ENCODE peak calls at places on chromosome 2, in seven cellular contexts. Q is A673, S is progenitor cell of endocrine pancreas, R is pancreas, J is Calu3, U is body of pancreas, E is HFFc6. B is an unnamed sample.

GRCh38 chr2:233379441-233379840 is 25.1 kb downstream of the DGKD start:
- DNase-seq in Q (no peak), S (no peak), R (no peak), J (no peak), U (no peak), E (no peak), B (no peak)

GRCh38 chr2:37784759-37785149 is 113.3 kb upstream of the CDC42EP3 start:
- DNase-seq in Q (no peak), S (no peak), R (no peak), J (no peak), U (no peak), E (no peak), B (no peak)

GRCh38 chr2:128734521-128735295 is 416.0 kb upstream of the HS6ST1 start:
- DNase-seq in Q (peak), S (no peak), R (no peak), J (no peak), U (no peak), E (no peak), B (no peak)

GRCh38 chr2:1505031-1505441 is 91.8 kb downstream of the TPO start:
- DNase-seq in Q (no peak), S (no peak), R (no peak), J (no peak), U (no peak), E (no peak), B (no peak)

GRCh38 chr2:28228419-28228995 is 164.2 kb upstream of the FOSL2 start:
- DNase-seq in Q (no peak), S (no peak), R (no peak), J (no peak), U (no peak), E (no peak), B (no peak)

GRCh38 chr2:180618570-180618969 is 361.8 kb upstream of the UBE2E3 start:
- DNase-seq in Q (peak), S (no peak), R (no peak), J (no peak), U (no peak), E (no peak), B (no peak)

GRCh38 chr2:108189316-108189715 is 50.5 kb upstream of the SULT1C3 start:
- DNase-seq in Q (no peak), S (no peak), R (no peak), J (no peak), U (no peak), E (peak), B (no peak)

GRCh38 chr2:96530144-96530430 is 6.5 kb upstream of the ARID5A start:
- DNase-seq in Q (no peak), S (no peak), R (no peak), J (no peak), U (no peak), E (no peak), B (no peak)

GRCh38 chr2:80396276-80396675 is 91.7 kb upstream of the LRRTM1 start:
- DNase-seq in Q (no peak), S (no peak), R (no peak), J (no peak), U (no peak), E (no peak), B (no peak)

GRCh38 chr2:119214453-119214852 is 9.2 kb upstream of the STEAP3 start:
- DNase-seq in Q (no peak), S (no peak), R (no peak), J (no peak), U (no peak), E (no peak), B (no peak)

GRCh38 chr2:5183031-5183430 is 509.2 kb upstream of the SOX11 start:
- DNase-seq in Q (no peak), S (no peak), R (no peak), J (no peak), U (no peak), E (no peak), B (no peak)

GRCh38 chr2:159615936-159616733 is at the start of gene BAZ2B:
- DNase-seq in Q (peak), S (peak), R (peak), J (peak), U (peak), E (peak), B (peak)

GRCh38 chr2:149089068-149089467 is 50.6 kb downstream of the LYPD6B start:
- DNase-seq in Q (no peak), S (no peak), R (no peak), J (no peak), U (no peak), E (peak), B (no peak)

GRCh38 chr2:126946323-126947089 is 47.8 kb downstream of the TEX51 start:
- DNase-seq in Q (no peak), S (no peak), R (no peak), J (no peak), U (no peak), E (no peak), B (no peak)

GRCh38 chr2:202577250-202578183 is 57.3 kb upstream of the FAM117B start:
- DNase-seq in Q (no peak), S (no peak), R (no peak), J (no peak), U (no peak), E (no peak), B (no peak)

GRCh38 chr2:70985283-70985688 is 6.9 kb downstream of the ANKRD53 start:
- DNase-seq in Q (no peak), S (no peak), R (peak), J (no peak), U (no peak), E (no peak), B (no peak)

GRCh38 chr2:162646739-162647138 is 191.8 kb downstream of the KCNH7 start:
- DNase-seq in Q (no peak), S (no peak), R (peak), J (no peak), U (peak), E (no peak), B (no peak)

GRCh38 chr2:207167129-207167923 is 1.6 kb upstream of the KLF7 start:
- DNase-seq in Q (no peak), S (no peak), R (no peak), J (no peak), U (no peak), E (peak), B (no peak)

GRCh38 chr2:215407061-215407460 is 28.8 kb downstream of the FN1 start:
- DNase-seq in Q (no peak), S (no peak), R (no peak), J (no peak), U (no peak), E (no peak), B (no peak)

GRCh38 chr2:219388127-219388844 is 574 bp upstream of the DNPEP start:
- DNase-seq in Q (peak), S (peak), R (peak), J (peak), U (peak), E (peak), B (peak)

GRCh38 chr2:33265584-33266338 is 210.7 kb upstream of the RASGRP3 start:
- DNase-seq in Q (no peak), S (no peak), R (no peak), J (no peak), U (no peak), E (no peak), B (no peak)

GRCh38 chr2:48433682-48434081 is 96.3 kb upstream of the STON1 start:
- DNase-seq in Q (no peak), S (no peak), R (peak), J (no peak), U (no peak), E (no peak), B (no peak)

GRCh38 chr2:85662899-85663683 is 4.9 kb downstream of the SFTPB start:
- DNase-seq in Q (no peak), S (no peak), R (peak), J (peak), U (peak), E (peak), B (no peak)

GRCh38 chr2:24830351-24830750 is 37.1 kb downstream of the CENPO start:
- DNase-seq in Q (peak), S (no peak), R (no peak), J (no peak), U (no peak), E (peak), B (no peak)

GRCh38 chr2:189836644-189837043 is 52.4 kb downstream of the PMS1 start:
- DNase-seq in Q (peak), S (no peak), R (no peak), J (no peak), U (no peak), E (peak), B (no peak)

GRCh38 chr2:26846881-26847662 is 860 bp upstream of the DPYSL5 start:
- DNase-seq in Q (peak), S (no peak), R (no peak), J (no peak), U (no peak), E (no peak), B (peak)
- TF ChIP-seq CTCF in Q (no peak), S (no peak), R (no peak), J (no peak), U (no peak), E (no peak), B (no peak)

GRCh38 chr2:221129657-221130056 is 442.4 kb downstream of the EPHA4 start:
- DNase-seq in Q (peak), S (no peak), R (no peak), J (no peak), U (no peak), E (no peak), B (no peak)
- TF ChIP-seq CTCF in Q (no peak), S (no peak), R (no peak), J (no peak), U (no peak), E (no peak), B (no peak)

GRCh38 chr2:102185347-102185746 is 1.5 kb upstream of the IL1RL2 start:
- DNase-seq in Q (peak), S (no peak), R (no peak), J (no peak), U (no peak), E (peak), B (no peak)
- TF ChIP-seq CTCF in Q (peak), S (peak), R (peak), J (peak), U (peak), E (peak), B (peak)

DNA sequence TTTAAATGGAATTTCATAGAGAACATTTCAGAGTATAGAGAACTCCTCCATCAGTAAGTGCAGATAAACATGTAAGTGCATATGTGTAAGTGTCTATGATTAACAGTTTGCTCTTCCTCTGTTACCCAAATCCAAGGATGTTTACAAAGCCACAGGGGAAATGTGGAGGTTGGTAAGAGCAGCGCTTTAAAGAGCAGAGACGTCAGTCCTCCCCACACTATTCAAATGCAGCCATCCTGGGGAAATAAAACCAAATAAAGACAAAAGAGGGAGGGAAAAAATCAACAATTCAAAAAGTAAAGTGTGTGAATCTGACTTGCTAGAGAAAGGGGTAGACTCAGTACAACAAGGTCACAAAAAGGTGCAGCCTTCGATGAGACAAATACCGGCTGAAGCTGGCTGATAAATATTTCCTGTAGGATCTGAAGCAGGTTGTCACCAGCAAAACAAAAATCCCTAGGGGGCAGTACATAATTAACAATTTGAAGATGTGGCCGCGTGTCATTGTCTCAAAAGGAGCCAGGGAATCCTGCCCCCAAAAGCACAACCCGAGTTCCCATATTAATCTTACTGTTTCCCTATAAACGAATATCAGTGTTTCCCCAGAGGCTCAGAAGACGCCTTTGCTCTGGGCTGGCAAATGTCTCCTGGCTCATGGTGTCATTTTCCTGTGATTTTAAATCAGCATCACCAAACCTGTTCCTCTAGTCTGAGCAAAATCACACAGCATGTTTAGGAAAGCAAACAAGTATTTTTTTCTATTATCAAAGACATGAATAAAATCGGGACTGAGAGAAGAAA is 216.5 kb downstream of the CDCA7 start:
- DNase-seq in Q (peak), S (no peak), R (peak), J (peak), U (peak), E (peak), B (no peak)
- TF ChIP-seq CTCF in Q (peak), S (peak), R (no peak), J (peak), U (peak), E (peak), B (peak)

DNA sequence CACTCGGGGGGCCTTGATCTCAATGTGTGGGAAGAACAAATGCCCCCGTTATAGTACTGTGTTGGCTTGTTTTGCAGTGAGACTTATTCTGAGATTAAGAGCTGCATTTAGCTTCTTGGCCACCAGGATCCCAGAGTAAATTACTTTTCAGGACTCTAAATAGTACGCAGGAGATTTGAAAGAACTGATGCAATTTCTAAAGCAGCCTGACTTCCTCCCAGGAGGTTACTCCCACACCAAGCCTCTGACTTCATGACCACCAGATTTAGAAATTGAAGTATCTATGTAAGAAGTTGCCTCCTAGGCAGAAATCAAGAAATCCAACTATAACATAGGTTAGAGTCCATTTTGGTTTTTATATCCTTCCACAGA is 67.0 kb downstream of the FEZ2 start:
- DNase-seq in Q (peak), S (no peak), R (no peak), J (no peak), U (no peak), E (no peak), B (no peak)
- TF ChIP-seq CTCF in Q (peak), S (peak), R (no peak), J (no peak), U (no peak), E (peak), B (no peak)

GRCh38 chr2:133753665-133754064 is 185.4 kb upstream of the NCKAP5 start:
- DNase-seq in Q (peak), S (no peak), R (no peak), J (no peak), U (no peak), E (no peak), B (no peak)
- TF ChIP-seq CTCF in Q (no peak), S (no peak), R (no peak), J (no peak), U (no peak), E (no peak), B (no peak)

DNA sequence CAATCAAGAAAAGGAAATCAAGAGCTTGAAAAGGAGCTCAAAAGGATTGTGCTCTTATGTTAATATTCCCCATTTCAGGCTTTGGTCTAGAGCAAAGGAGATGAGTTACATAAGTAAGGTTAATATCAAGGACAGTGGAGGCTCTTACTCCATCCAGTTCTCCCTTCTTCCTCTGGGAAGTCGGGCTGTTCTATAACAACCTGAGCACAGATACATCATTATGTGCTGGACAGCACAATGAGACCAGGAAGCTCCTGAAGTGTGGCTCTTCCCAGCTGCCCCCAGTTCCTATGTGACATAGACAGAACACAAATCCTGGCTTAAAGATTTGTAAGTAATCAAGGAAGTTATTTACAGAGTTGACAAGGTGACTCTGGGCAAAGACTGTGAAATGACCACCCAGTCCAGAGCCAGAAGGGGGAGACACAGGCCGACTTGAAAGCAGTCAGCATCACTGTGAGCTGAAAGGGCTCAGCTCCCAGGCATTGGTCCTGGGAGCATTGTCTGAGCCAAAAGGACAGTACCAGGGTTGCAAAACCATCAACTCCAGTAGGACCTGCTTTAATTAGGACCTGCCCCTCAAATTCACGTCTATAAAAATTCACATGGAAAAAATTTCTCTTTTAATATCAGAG is 917.6 kb upstream of the ACVR2A start:
- DNase-seq in Q (peak), S (peak), R (no peak), J (peak), U (peak), E (no peak), B (peak)
- TF ChIP-seq CTCF in Q (peak), S (peak), R (no peak), J (peak), U (peak), E (no peak), B (peak)

GRCh38 chr2:19769513-19769912 is 132.3 kb downstream of the TTC32 start:
- DNase-seq in Q (peak), S (no peak), R (no peak), J (no peak), U (no peak), E (peak), B (no peak)
- TF ChIP-seq CTCF in Q (peak), S (no peak), R (no peak), J (no peak), U (no peak), E (peak), B (peak)

DNA sequence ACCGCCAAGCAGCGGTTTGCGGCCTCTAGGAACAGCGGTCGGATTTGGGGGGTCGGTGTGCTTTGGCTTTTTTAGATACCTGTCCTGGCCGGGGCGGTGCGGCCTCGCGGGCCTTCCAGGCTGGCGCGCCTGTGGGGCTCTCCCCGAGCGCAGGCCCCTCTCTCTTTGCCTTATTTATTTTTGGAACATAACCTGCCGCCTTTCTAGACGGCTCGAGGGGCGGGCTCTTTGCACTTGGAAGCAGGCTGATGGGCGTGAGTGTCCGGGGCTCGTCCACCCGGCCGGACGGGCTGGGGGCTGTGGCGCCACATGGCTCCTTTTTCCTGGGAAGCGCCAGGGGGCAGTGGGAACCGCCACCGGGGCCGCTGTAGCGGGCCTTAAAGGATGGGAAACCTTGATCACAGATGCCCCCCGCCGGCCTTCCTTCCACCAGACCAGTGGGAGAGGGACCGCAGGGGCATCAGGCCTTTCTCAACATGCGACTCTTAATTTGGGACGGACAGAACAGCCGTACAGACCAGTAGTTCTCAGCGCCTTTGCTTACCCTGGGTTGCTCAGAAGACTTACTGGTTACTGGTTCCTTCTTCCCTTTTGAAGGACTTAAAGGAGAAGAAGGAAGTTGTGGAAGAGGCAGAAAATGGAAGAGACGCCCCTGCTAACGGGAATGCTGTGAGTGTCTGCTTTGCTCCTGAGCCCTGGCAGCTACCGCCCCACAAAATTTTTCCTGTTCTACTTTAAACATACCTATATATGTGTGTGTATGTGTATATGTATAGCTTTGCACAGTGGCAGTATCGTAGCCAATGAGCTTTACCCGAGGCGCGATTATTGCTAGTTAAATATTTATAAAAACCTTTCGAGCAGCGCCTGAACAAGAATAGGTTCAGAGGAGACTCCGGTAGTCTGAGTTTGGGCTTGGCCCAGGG is 2.7 kb downstream of the PTMA start:
- DNase-seq in Q (no peak), S (no peak), R (no peak), J (peak), U (peak), E (no peak), B (no peak)
- TF ChIP-seq CTCF in Q (no peak), S (no peak), R (no peak), J (no peak), U (peak), E (no peak), B (no peak)

GRCh38 chr2:3198119-3198518 is 179.5 kb downstream of the EIPR1 start:
- DNase-seq in Q (no peak), S (no peak), R (no peak), J (no peak), U (no peak), E (no peak), B (peak)
- TF ChIP-seq CTCF in Q (peak), S (no peak), R (no peak), J (no peak), U (no peak), E (no peak), B (no peak)